ENCODE peak calls at places on chromosomes 1 and 21, in six cellular contexts. One of them, this sample, is unnamed.

GRCh38 chr1:8348777-8349472 is 31.0 kb downstream of the SLC45A1 start:
- DNase-seq in SK-N-SH: peak
- DNase-seq in H1: peak
- DNase-seq in GM12878: no peak
- DNase-seq in HCT116: peak
- DNase-seq in K562: peak
- DNase-seq in this sample: peak

GRCh38 chr1:29520571-29521437 is 284.5 kb downstream of the PTPRU start:
- DNase-seq in SK-N-SH: no peak
- DNase-seq in H1: peak
- DNase-seq in GM12878: no peak
- DNase-seq in HCT116: no peak
- DNase-seq in K562: no peak
- DNase-seq in this sample: peak

GRCh38 chr1:13766906-13767564 is 67.0 kb downstream of the PRDM2 start:
- DNase-seq in SK-N-SH: no peak
- DNase-seq in H1: no peak
- DNase-seq in GM12878: no peak
- DNase-seq in HCT116: no peak
- DNase-seq in K562: no peak
- DNase-seq in this sample: no peak

GRCh38 chr21:29245104-29245643 is 53.5 kb upstream of the BACH1 start:
- DNase-seq in SK-N-SH: no peak
- DNase-seq in H1: no peak
- DNase-seq in GM12878: no peak
- DNase-seq in HCT116: no peak
- DNase-seq in K562: no peak
- DNase-seq in this sample: peak

GRCh38 chr1:32539584-32540571 is 651 bp downstream of the ZBTB8A start:
- DNase-seq in SK-N-SH: peak
- DNase-seq in H1: peak
- DNase-seq in GM12878: no peak
- DNase-seq in HCT116: no peak
- DNase-seq in K562: peak
- DNase-seq in this sample: peak

GRCh38 chr1:116347678-116348077 is 25.4 kb upstream of the ATP1A1 start:
- DNase-seq in SK-N-SH: no peak
- DNase-seq in H1: no peak
- DNase-seq in GM12878: no peak
- DNase-seq in HCT116: no peak
- DNase-seq in K562: no peak
- DNase-seq in this sample: no peak

GRCh38 chr1:4975856-4976255 is 321.4 kb downstream of the AJAP1 start:
- DNase-seq in SK-N-SH: no peak
- DNase-seq in H1: no peak
- DNase-seq in GM12878: no peak
- DNase-seq in HCT116: no peak
- DNase-seq in K562: no peak
- DNase-seq in this sample: no peak

GRCh38 chr1:247077768-247078314 is 770 bp downstream of the ZNF670 start:
- DNase-seq in SK-N-SH: peak
- DNase-seq in H1: no peak
- DNase-seq in GM12878: peak
- DNase-seq in HCT116: no peak
- DNase-seq in K562: peak
- DNase-seq in this sample: no peak

GRCh38 chr1:47738560-47739182 is 258.5 kb downstream of the TRABD2B start:
- DNase-seq in SK-N-SH: peak
- DNase-seq in H1: peak
- DNase-seq in GM12878: no peak
- DNase-seq in HCT116: no peak
- DNase-seq in K562: peak
- DNase-seq in this sample: no peak

GRCh38 chr1:14689996-14690614 is 91.6 kb downstream of the KAZN start:
- DNase-seq in SK-N-SH: no peak
- DNase-seq in H1: no peak
- DNase-seq in GM12878: no peak
- DNase-seq in HCT116: no peak
- DNase-seq in K562: no peak
- DNase-seq in this sample: no peak

GRCh38 chr1:160123726-160124125 is 8.2 kb downstream of the ATP1A2 start:
- DNase-seq in SK-N-SH: no peak
- DNase-seq in H1: no peak
- DNase-seq in GM12878: no peak
- DNase-seq in HCT116: no peak
- DNase-seq in K562: no peak
- DNase-seq in this sample: no peak

GRCh38 chr1:241775021-241775420 is 73.0 kb upstream of the EXO1 start:
- DNase-seq in SK-N-SH: no peak
- DNase-seq in H1: no peak
- DNase-seq in GM12878: no peak
- DNase-seq in HCT116: no peak
- DNase-seq in K562: no peak
- DNase-seq in this sample: no peak

GRCh38 chr1:169363046-169363756 is 4.4 kb downstream of the NME7 start:
- DNase-seq in SK-N-SH: no peak
- DNase-seq in H1: no peak
- DNase-seq in GM12878: peak
- DNase-seq in HCT116: peak
- DNase-seq in K562: no peak
- DNase-seq in this sample: no peak

GRCh38 chr1:222618880-222619321 is 1.0 kb downstream of the MIA3 start:
- DNase-seq in SK-N-SH: peak
- DNase-seq in H1: peak
- DNase-seq in GM12878: no peak
- DNase-seq in HCT116: no peak
- DNase-seq in K562: peak
- DNase-seq in this sample: peak

GRCh38 chr1:205939690-205940330 is 3.4 kb downstream of the SLC26A9 start:
- DNase-seq in SK-N-SH: peak
- DNase-seq in H1: peak
- DNase-seq in GM12878: no peak
- DNase-seq in HCT116: peak
- DNase-seq in K562: peak
- DNase-seq in this sample: no peak

GRCh38 chr1:172990598-172991215 is 60.0 kb downstream of the TNFSF18 start:
- DNase-seq in SK-N-SH: no peak
- DNase-seq in H1: no peak
- DNase-seq in GM12878: no peak
- DNase-seq in HCT116: no peak
- DNase-seq in K562: no peak
- DNase-seq in this sample: no peak

GRCh38 chr21:22597660-22598255 is 1599.5 kb downstream of the NCAM2 start:
- DNase-seq in SK-N-SH: no peak
- DNase-seq in H1: no peak
- DNase-seq in GM12878: no peak
- DNase-seq in HCT116: no peak
- DNase-seq in K562: no peak
- DNase-seq in this sample: no peak

GRCh38 chr1:158329807-158330206 is 1.5 kb downstream of the CD1B start:
- DNase-seq in SK-N-SH: no peak
- DNase-seq in H1: no peak
- DNase-seq in GM12878: no peak
- DNase-seq in HCT116: no peak
- DNase-seq in K562: no peak
- DNase-seq in this sample: peak

GRCh38 chr21:33036430-33037162 is 10.9 kb downstream of the OLIG2 start:
- DNase-seq in SK-N-SH: no peak
- DNase-seq in H1: peak
- DNase-seq in GM12878: no peak
- DNase-seq in HCT116: no peak
- DNase-seq in K562: no peak
- DNase-seq in this sample: no peak

GRCh38 chr1:205493241-205494085 is 11.0 kb upstream of the CDK18 start:
- DNase-seq in SK-N-SH: peak
- DNase-seq in H1: no peak
- DNase-seq in GM12878: no peak
- DNase-seq in HCT116: no peak
- DNase-seq in K562: no peak
- DNase-seq in this sample: no peak

GRCh38 chr1:204927673-204928641 is 57.3 kb downstream of the NFASC start:
- DNase-seq in SK-N-SH: no peak
- DNase-seq in H1: peak
- DNase-seq in GM12878: no peak
- DNase-seq in HCT116: no peak
- DNase-seq in K562: peak
- DNase-seq in this sample: peak

GRCh38 chr1:33123266-33123665 is 42.3 kb downstream of the AZIN2 start:
- DNase-seq in SK-N-SH: no peak
- DNase-seq in H1: no peak
- DNase-seq in GM12878: no peak
- DNase-seq in HCT116: no peak
- DNase-seq in K562: no peak
- DNase-seq in this sample: no peak

GRCh38 chr21:14591882-14592281 is 45.8 kb upstream of the SAMSN1 start:
- DNase-seq in SK-N-SH: no peak
- DNase-seq in H1: no peak
- DNase-seq in GM12878: no peak
- DNase-seq in HCT116: no peak
- DNase-seq in K562: no peak
- DNase-seq in this sample: no peak

GRCh38 chr1:25068316-25068715 is 138.2 kb upstream of the RUNX3 start:
- DNase-seq in SK-N-SH: no peak
- DNase-seq in H1: no peak
- DNase-seq in GM12878: no peak
- DNase-seq in HCT116: no peak
- DNase-seq in K562: no peak
- DNase-seq in this sample: no peak

GRCh38 chr1:87329051-87329755 is 523 bp downstream of the LMO4 start:
- DNase-seq in SK-N-SH: peak
- DNase-seq in H1: peak
- DNase-seq in GM12878: no peak
- DNase-seq in HCT116: no peak
- DNase-seq in K562: peak
- DNase-seq in this sample: peak

GRCh38 chr1:200916152-200916551 is 21.5 kb downstream of the INAVA start:
- DNase-seq in SK-N-SH: no peak
- DNase-seq in H1: peak
- DNase-seq in GM12878: no peak
- DNase-seq in HCT116: no peak
- DNase-seq in K562: peak
- DNase-seq in this sample: no peak
- TF ChIP-seq JUND in SK-N-SH: no peak
- TF ChIP-seq JUND in H1: no peak
- TF ChIP-seq JUND in GM12878: no peak
- TF ChIP-seq JUND in HCT116: no peak
- TF ChIP-seq JUND in K562: no peak
- TF ChIP-seq JUND in this sample: no peak

DNA sequence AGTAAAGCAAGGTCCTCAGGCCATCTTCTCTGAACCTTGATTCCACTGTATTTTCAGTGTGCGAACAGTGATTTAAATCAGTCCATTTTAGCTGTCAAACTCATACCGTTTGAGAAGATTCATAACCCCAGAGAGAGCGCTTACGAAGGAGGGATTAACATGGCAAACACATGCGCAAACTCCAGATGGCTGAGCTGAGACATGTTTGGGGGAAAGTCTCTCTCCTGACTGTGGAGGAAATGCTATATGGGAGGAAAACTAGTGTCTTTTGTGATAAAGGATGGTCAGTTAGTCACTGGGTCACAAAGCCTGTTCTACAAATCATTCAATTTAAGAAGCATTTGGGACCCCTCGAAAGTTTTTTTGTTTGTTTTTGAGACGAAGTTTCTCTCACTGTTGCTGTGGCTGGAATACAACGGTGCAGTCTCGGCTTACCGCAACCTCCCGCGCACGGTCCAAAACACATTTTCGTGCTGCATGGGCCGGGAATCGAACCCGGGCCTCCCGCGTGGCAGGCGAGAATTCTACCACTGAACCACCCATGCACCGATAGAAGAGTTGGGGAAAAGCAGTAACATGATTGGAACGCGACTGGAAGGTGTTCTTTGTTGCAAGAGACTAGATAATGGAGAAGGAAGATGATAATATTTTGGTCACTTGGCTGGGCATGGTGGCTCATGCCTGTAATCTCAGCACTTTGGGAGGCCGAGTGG is 58.4 kb upstream of the CXADR start:
- DNase-seq in SK-N-SH: peak
- DNase-seq in H1: peak
- DNase-seq in GM12878: no peak
- DNase-seq in HCT116: peak
- DNase-seq in K562: peak
- DNase-seq in this sample: no peak
- TF ChIP-seq JUND in SK-N-SH: no peak
- TF ChIP-seq JUND in H1: no peak
- TF ChIP-seq JUND in GM12878: no peak
- TF ChIP-seq JUND in HCT116: no peak
- TF ChIP-seq JUND in K562: no peak
- TF ChIP-seq JUND in this sample: no peak

GRCh38 chr1:182588460-182589396 is at the start of gene RNASEL:
- DNase-seq in SK-N-SH: no peak
- DNase-seq in H1: peak
- DNase-seq in GM12878: no peak
- DNase-seq in HCT116: peak
- DNase-seq in K562: peak
- DNase-seq in this sample: peak
- TF ChIP-seq JUND in SK-N-SH: no peak
- TF ChIP-seq JUND in H1: no peak
- TF ChIP-seq JUND in GM12878: no peak
- TF ChIP-seq JUND in HCT116: peak
- TF ChIP-seq JUND in K562: peak
- TF ChIP-seq JUND in this sample: no peak

GRCh38 chr1:91476538-91477217 is 24.0 kb upstream of the CDC7 start:
- DNase-seq in SK-N-SH: no peak
- DNase-seq in H1: no peak
- DNase-seq in GM12878: no peak
- DNase-seq in HCT116: no peak
- DNase-seq in K562: no peak
- DNase-seq in this sample: no peak

GRCh38 chr1:91478693-91479234 is 21.9 kb upstream of the CDC7 start:
- DNase-seq in SK-N-SH: no peak
- DNase-seq in H1: no peak
- DNase-seq in GM12878: no peak
- DNase-seq in HCT116: no peak
- DNase-seq in K562: no peak
- DNase-seq in this sample: no peak
- TF ChIP-seq JUND in SK-N-SH: no peak
- TF ChIP-seq JUND in H1: no peak
- TF ChIP-seq JUND in GM12878: no peak
- TF ChIP-seq JUND in HCT116: no peak
- TF ChIP-seq JUND in K562: no peak
- TF ChIP-seq JUND in this sample: no peak